ENCODE peak calls at places on chromosomes 7 and 10, in six cellular contexts. M is upper lobe of right lung, Q is hepatocyte, B is PC-3, Y is kidney, R is mammary epithelial cell. I is an unnamed sample. For H3K9me3, the result is how much of the 10 kb centered on the place peaks cover.

GRCh38 chr10:30674796-30675195 is 45.2 kb upstream of the LYZL2 start:
- DNase-seq in B (no peak), R (no peak), M (no peak), Q (no peak), Y (no peak), I (no peak)

GRCh38 chr10:70903262-70903921 is 15.0 kb upstream of the PCBD1 start:
- DNase-seq in M (no peak), Q (peak), B (peak), Y (peak), R (peak), I (peak)

GRCh38 chr10:71998840-71999194 is 34.6 kb downstream of the CHST3 start:
- DNase-seq in B (peak), M (no peak), R (peak), Y (peak), Q (peak), I (no peak)

GRCh38 chr10:110443239-110444008 is 54.3 kb upstream of the DUSP5 start:
- DNase-seq in Q (no peak), B (no peak), Y (no peak), R (no peak), M (peak), I (no peak)

GRCh38 chr7:111561659-111561908 is 708 bp downstream of the IMMP2L start:
- DNase-seq in M (no peak), Y (no peak), R (no peak), Q (peak), B (no peak), I (no peak)

GRCh38 chr10:7525314-7526016 is 114.6 kb upstream of the SFMBT2 start:
- DNase-seq in B (peak), R (peak), Y (no peak), M (no peak), Q (peak), I (peak)

GRCh38 chr10:10845240-10845639 is 172.4 kb upstream of the CELF2 start:
- DNase-seq in Y (no peak), R (no peak), M (no peak), B (no peak), Q (no peak), I (no peak)

GRCh38 chr10:61639952-61640351 is 22.8 kb upstream of the CABCOCO1 start:
- DNase-seq in Y (no peak), B (peak), Q (no peak), M (no peak), R (no peak), I (no peak)

GRCh38 chr10:110668443-110668842 is 24.3 kb downstream of the RBM20 start:
- DNase-seq in M (no peak), Y (no peak), B (no peak), Q (no peak), R (no peak), I (no peak)

GRCh38 chr7:13017325-13017853 is 330.0 kb downstream of the ARL4A start:
- DNase-seq in R (peak), Y (no peak), Q (peak), M (no peak), B (peak), I (peak)

GRCh38 chr7:15130666-15131541 is 228.4 kb upstream of the DGKB start:
- DNase-seq in R (peak), Q (no peak), Y (no peak), M (no peak), B (peak), I (no peak)

GRCh38 chr10:119542357-119542989 is at the start of gene RGS10:
- DNase-seq in R (peak), Q (peak), Y (peak), B (peak), M (peak), I (no peak)

GRCh38 chr7:129535896-129536295 is 33.6 kb downstream of the SMKR1 start:
- DNase-seq in Q (no peak), Y (peak), M (no peak), B (no peak), R (no peak), I (no peak)

GRCh38 chr10:86312701-86313270 is 53.8 kb downstream of the GRID1 start:
- DNase-seq in R (no peak), Q (no peak), Y (no peak), M (peak), B (no peak), I (no peak)

GRCh38 chr10:133405844-133406527 is 12.0 kb downstream of the MTG1 start:
- DNase-seq in Q (no peak), B (no peak), M (no peak), R (peak), Y (no peak), I (no peak)

GRCh38 chr7:21429021-21429420 is 1.1 kb downstream of the SP4 start:
- DNase-seq in B (no peak), Q (no peak), Y (no peak), M (no peak), R (no peak), I (no peak)

GRCh38 chr10:93085272-93085859 is 11.7 kb downstream of the CYP26A1 start:
- DNase-seq in M (no peak), Q (no peak), R (no peak), B (no peak), Y (no peak), I (no peak)

GRCh38 chr7:31049001-31049765 is 2.9 kb upstream of the ADCYAP1R1 start:
- DNase-seq in M (no peak), R (no peak), B (no peak), Q (no peak), Y (no peak), I (no peak)

GRCh38 chr7:35752727-35753126 is 48.1 kb upstream of the SEPTIN7 start:
- DNase-seq in Q (no peak), M (no peak), B (no peak), Y (no peak), R (no peak), I (no peak)

GRCh38 chr10:18576586-18576985 is 74.8 kb downstream of the NSUN6 start:
- DNase-seq in R (no peak), B (no peak), Q (no peak), Y (no peak), M (no peak), I (no peak)

GRCh38 chr10:77052592-77052991 is 585.0 kb downstream of the KCNMA1 start:
- DNase-seq in Y (no peak), Q (no peak), B (no peak), M (no peak), R (no peak), I (no peak)
- H3K9me3 ChIP-seq in Y (under half), Q (under half), B (under half), M (under half), R (under half), I (under half)

GRCh38 chr10:101221479-101222246 is 7.6 kb downstream of the LBX1 start:
- DNase-seq in Y (no peak), B (no peak), R (peak), M (no peak), Q (no peak), I (no peak)

GRCh38 chr10:101224060-101224909 is 5.0 kb downstream of the LBX1 start:
- DNase-seq in Y (no peak), B (no peak), M (no peak), R (no peak), Q (no peak), I (no peak)

GRCh38 chr10:101223274-101224059 is 5.8 kb downstream of the LBX1 start:
- DNase-seq in R (no peak), B (no peak), M (no peak), Q (no peak), Y (no peak), I (no peak)

GRCh38 chr10:101222247-101222531 is 7.1 kb downstream of the LBX1 start:
- DNase-seq in M (no peak), Q (no peak), Y (no peak), B (no peak), R (no peak), I (no peak)

DNA sequence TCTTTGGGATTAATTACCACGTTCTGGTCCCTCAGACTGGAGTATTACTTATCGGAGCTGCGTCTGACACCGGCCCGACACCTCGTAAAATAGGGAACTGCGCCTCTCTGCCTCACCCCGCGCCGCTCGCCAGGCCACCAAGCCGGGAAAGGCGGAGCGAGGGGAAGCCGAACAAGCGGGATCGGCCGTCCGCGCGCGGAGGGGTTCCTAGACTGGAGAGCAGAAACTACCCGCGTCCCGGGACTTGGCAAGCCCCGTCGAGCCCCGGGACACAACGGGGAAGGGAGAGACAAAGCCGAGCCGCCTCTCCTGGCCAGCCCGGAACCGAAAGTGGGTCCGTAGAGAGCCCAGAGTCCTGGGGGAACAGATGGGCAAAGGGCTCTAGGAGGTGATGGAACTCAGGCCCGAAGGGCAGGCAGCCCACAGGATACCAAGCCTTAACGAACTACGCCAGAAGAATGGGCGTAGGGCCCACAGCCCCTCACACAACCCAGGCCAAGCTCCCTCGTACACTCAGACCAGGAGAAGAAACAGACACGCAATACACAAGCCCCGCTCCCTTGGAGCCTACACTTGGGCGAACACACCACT is 6.5 kb downstream of the LBX1 start:
- DNase-seq in R (no peak), Q (no peak), B (no peak), M (no peak), Y (no peak), I (no peak)
- H3K4me3 ChIP-seq in R (peak), Q (no peak), B (peak), M (peak), Y (peak), I (no peak)

GRCh38 chr7:3089493-3089892 is 45.8 kb upstream of the CARD11 start:
- DNase-seq in M (no peak), R (no peak), Y (no peak), Q (peak), B (peak), I (no peak)
- TF ChIP-seq CTCF in M (peak), R (peak), Y (peak), Q (peak), B (peak), I (peak)

DNA sequence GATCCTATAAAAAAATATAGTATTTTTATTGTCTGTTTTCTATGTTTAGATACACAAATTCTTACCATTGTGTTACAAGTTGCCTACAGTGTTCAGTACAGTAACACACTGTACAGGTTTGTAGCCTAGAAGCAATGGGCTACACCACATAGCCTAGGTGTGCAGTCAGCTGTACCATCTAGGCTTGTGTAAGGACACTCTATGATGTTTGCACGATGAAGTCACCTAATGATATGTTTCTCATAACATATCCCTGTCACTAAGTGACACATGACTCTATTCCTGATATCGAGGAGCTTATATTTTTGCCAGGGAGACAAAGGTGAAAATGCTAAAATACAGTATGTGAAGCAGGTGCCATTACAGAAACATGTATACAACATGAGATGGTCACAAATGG is 18.6 kb downstream of the ZNF25 start:
- DNase-seq in M (no peak), Y (no peak), R (no peak), B (no peak), Q (no peak), I (no peak)
- H3K9me3 ChIP-seq in M (under half), Y (under half), R (under half), B (under half), Q (under half), I (under half)

I was measured in AG04450.